ENCODE peak calls at places on chromosomes 3 and 15, in eight cellular contexts. One of them, this sample, is unnamed.

GRCh38 chr3:7382293-7383033 is 521.5 kb downstream of the GRM7 start:
- DNase-seq in AG08395: no peak
- DNase-seq in left ventricle myocardium inferior: no peak
- DNase-seq in HFFc6: no peak
- DNase-seq in breast epithelium: no peak
- DNase-seq in activated CD8-positive, alpha-beta memory T cell treated with anti-CD3 and anti-CD28 coated beads, Interleukin-2, amount 50 U/mL, for 48 hours: no peak
- DNase-seq in glomerular endothelial cell: peak
- DNase-seq in A172: no peak
- DNase-seq in this sample: peak

GRCh38 chr15:43441316-43441715 is 51.6 kb downstream of the TP53BP1 start:
- DNase-seq in activated CD8-positive, alpha-beta memory T cell treated with anti-CD3 and anti-CD28 coated beads, Interleukin-2, amount 50 U/mL, for 48 hours: no peak
- DNase-seq in glomerular endothelial cell: no peak
- DNase-seq in HFFc6: peak
- DNase-seq in left ventricle myocardium inferior: no peak
- DNase-seq in A172: peak
- DNase-seq in AG08395: peak
- DNase-seq in breast epithelium: no peak
- DNase-seq in this sample: peak

GRCh38 chr15:65416845-65417416 is 5.8 kb downstream of the IGDCC4 start:
- DNase-seq in HFFc6: no peak
- DNase-seq in left ventricle myocardium inferior: peak
- DNase-seq in glomerular endothelial cell: no peak
- DNase-seq in breast epithelium: no peak
- DNase-seq in AG08395: no peak
- DNase-seq in activated CD8-positive, alpha-beta memory T cell treated with anti-CD3 and anti-CD28 coated beads, Interleukin-2, amount 50 U/mL, for 48 hours: no peak
- DNase-seq in A172: no peak
- DNase-seq in this sample: peak

GRCh38 chr3:37905346-37905745 is 43.7 kb downstream of the CTDSPL start:
- DNase-seq in AG08395: no peak
- DNase-seq in activated CD8-positive, alpha-beta memory T cell treated with anti-CD3 and anti-CD28 coated beads, Interleukin-2, amount 50 U/mL, for 48 hours: no peak
- DNase-seq in glomerular endothelial cell: no peak
- DNase-seq in HFFc6: no peak
- DNase-seq in A172: no peak
- DNase-seq in left ventricle myocardium inferior: no peak
- DNase-seq in breast epithelium: no peak
- DNase-seq in this sample: peak

GRCh38 chr15:100934166-100934565 is 15.0 kb downstream of the LRRK1 start:
- DNase-seq in activated CD8-positive, alpha-beta memory T cell treated with anti-CD3 and anti-CD28 coated beads, Interleukin-2, amount 50 U/mL, for 48 hours: no peak
- DNase-seq in HFFc6: peak
- DNase-seq in glomerular endothelial cell: no peak
- DNase-seq in A172: no peak
- DNase-seq in AG08395: no peak
- DNase-seq in breast epithelium: no peak
- DNase-seq in left ventricle myocardium inferior: no peak
- DNase-seq in this sample: no peak

GRCh38 chr3:14459384-14459783 is 57.0 kb downstream of the SLC6A6 start:
- DNase-seq in activated CD8-positive, alpha-beta memory T cell treated with anti-CD3 and anti-CD28 coated beads, Interleukin-2, amount 50 U/mL, for 48 hours: no peak
- DNase-seq in HFFc6: no peak
- DNase-seq in AG08395: no peak
- DNase-seq in breast epithelium: no peak
- DNase-seq in glomerular endothelial cell: no peak
- DNase-seq in left ventricle myocardium inferior: no peak
- DNase-seq in A172: no peak
- DNase-seq in this sample: no peak

GRCh38 chr3:122331886-122332285 is 6.8 kb downstream of the CSTA start:
- DNase-seq in A172: no peak
- DNase-seq in HFFc6: no peak
- DNase-seq in breast epithelium: no peak
- DNase-seq in AG08395: no peak
- DNase-seq in glomerular endothelial cell: no peak
- DNase-seq in activated CD8-positive, alpha-beta memory T cell treated with anti-CD3 and anti-CD28 coated beads, Interleukin-2, amount 50 U/mL, for 48 hours: no peak
- DNase-seq in left ventricle myocardium inferior: no peak
- DNase-seq in this sample: no peak

GRCh38 chr3:40719660-40720287 is 195.0 kb downstream of the ZNF621 start:
- DNase-seq in glomerular endothelial cell: no peak
- DNase-seq in AG08395: no peak
- DNase-seq in left ventricle myocardium inferior: no peak
- DNase-seq in breast epithelium: peak
- DNase-seq in HFFc6: no peak
- DNase-seq in A172: peak
- DNase-seq in activated CD8-positive, alpha-beta memory T cell treated with anti-CD3 and anti-CD28 coated beads, Interleukin-2, amount 50 U/mL, for 48 hours: no peak
- DNase-seq in this sample: peak

GRCh38 chr15:67852433-67852832 is 12.6 kb upstream of the RNU6-1 start:
- DNase-seq in AG08395: no peak
- DNase-seq in breast epithelium: no peak
- DNase-seq in HFFc6: no peak
- DNase-seq in activated CD8-positive, alpha-beta memory T cell treated with anti-CD3 and anti-CD28 coated beads, Interleukin-2, amount 50 U/mL, for 48 hours: no peak
- DNase-seq in left ventricle myocardium inferior: no peak
- DNase-seq in glomerular endothelial cell: no peak
- DNase-seq in A172: no peak
- DNase-seq in this sample: no peak

GRCh38 chr15:68372291-68372811 is 59.6 kb downstream of the ITGA11 start:
- DNase-seq in activated CD8-positive, alpha-beta memory T cell treated with anti-CD3 and anti-CD28 coated beads, Interleukin-2, amount 50 U/mL, for 48 hours: peak
- DNase-seq in glomerular endothelial cell: no peak
- DNase-seq in A172: no peak
- DNase-seq in AG08395: no peak
- DNase-seq in breast epithelium: no peak
- DNase-seq in HFFc6: peak
- DNase-seq in left ventricle myocardium inferior: no peak
- DNase-seq in this sample: peak

GRCh38 chr3:109825971-109826810 is 488.8 kb upstream of the DPPA4 start:
- DNase-seq in AG08395: no peak
- DNase-seq in left ventricle myocardium inferior: no peak
- DNase-seq in breast epithelium: no peak
- DNase-seq in A172: no peak
- DNase-seq in HFFc6: no peak
- DNase-seq in glomerular endothelial cell: no peak
- DNase-seq in activated CD8-positive, alpha-beta memory T cell treated with anti-CD3 and anti-CD28 coated beads, Interleukin-2, amount 50 U/mL, for 48 hours: no peak
- DNase-seq in this sample: no peak

GRCh38 chr3:59469948-59470723 is 420.3 kb upstream of the CFAP20DC start:
- DNase-seq in left ventricle myocardium inferior: no peak
- DNase-seq in breast epithelium: no peak
- DNase-seq in AG08395: no peak
- DNase-seq in HFFc6: no peak
- DNase-seq in A172: no peak
- DNase-seq in activated CD8-positive, alpha-beta memory T cell treated with anti-CD3 and anti-CD28 coated beads, Interleukin-2, amount 50 U/mL, for 48 hours: no peak
- DNase-seq in glomerular endothelial cell: no peak
- DNase-seq in this sample: no peak

This sample was measured in left kidney.